ENCODE peak calls at places on chromosomes 12 and 14, in seven cellular contexts. One of them, this sample, is unnamed.

GRCh38 chr14:93956082-93956481 is 20.3 kb downstream of the ASB2 start:
- DNase-seq in right lobe of liver: no peak
- DNase-seq in lung: no peak
- DNase-seq in right atrium auricular region: no peak
- DNase-seq in psoas muscle: no peak
- DNase-seq in uterus: no peak
- DNase-seq in fibroblast of villous mesenchyme: no peak
- DNase-seq in this sample: no peak

GRCh38 chr14:89813485-89814080 is 140.9 kb downstream of the EFCAB11 start:
- DNase-seq in lung: no peak
- DNase-seq in right lobe of liver: no peak
- DNase-seq in right atrium auricular region: no peak
- DNase-seq in psoas muscle: no peak
- DNase-seq in uterus: no peak
- DNase-seq in fibroblast of villous mesenchyme: peak
- DNase-seq in this sample: peak

GRCh38 chr14:75875958-75876357 is 105.8 kb downstream of the TGFB3 start:
- DNase-seq in right lobe of liver: no peak
- DNase-seq in right atrium auricular region: no peak
- DNase-seq in fibroblast of villous mesenchyme: no peak
- DNase-seq in lung: no peak
- DNase-seq in uterus: no peak
- DNase-seq in psoas muscle: no peak
- DNase-seq in this sample: no peak

GRCh38 chr12:92356405-92356804 is 210.8 kb upstream of the BTG1 start:
- DNase-seq in right atrium auricular region: no peak
- DNase-seq in fibroblast of villous mesenchyme: no peak
- DNase-seq in psoas muscle: no peak
- DNase-seq in uterus: no peak
- DNase-seq in right lobe of liver: no peak
- DNase-seq in lung: no peak
- DNase-seq in this sample: no peak

GRCh38 chr12:131865196-131865875 is 29.1 kb upstream of the ULK1 start:
- DNase-seq in right atrium auricular region: no peak
- DNase-seq in psoas muscle: no peak
- DNase-seq in uterus: no peak
- DNase-seq in lung: no peak
- DNase-seq in fibroblast of villous mesenchyme: no peak
- DNase-seq in right lobe of liver: no peak
- DNase-seq in this sample: peak

GRCh38 chr12:25052191-25053020 is 103.5 kb upstream of the BCAT1 start:
- DNase-seq in uterus: no peak
- DNase-seq in psoas muscle: no peak
- DNase-seq in right atrium auricular region: no peak
- DNase-seq in fibroblast of villous mesenchyme: no peak
- DNase-seq in right lobe of liver: peak
- DNase-seq in lung: peak
- DNase-seq in this sample: no peak

GRCh38 chr12:104676636-104677035 is 219.9 kb downstream of the CHST11 start:
- DNase-seq in right atrium auricular region: no peak
- DNase-seq in fibroblast of villous mesenchyme: no peak
- DNase-seq in right lobe of liver: no peak
- DNase-seq in lung: no peak
- DNase-seq in uterus: no peak
- DNase-seq in psoas muscle: no peak
- DNase-seq in this sample: no peak

GRCh38 chr12:99027491-99027890 is 382.4 kb downstream of the APAF1 start:
- DNase-seq in lung: no peak
- DNase-seq in uterus: no peak
- DNase-seq in psoas muscle: no peak
- DNase-seq in fibroblast of villous mesenchyme: no peak
- DNase-seq in right atrium auricular region: no peak
- DNase-seq in right lobe of liver: no peak
- DNase-seq in this sample: no peak

GRCh38 chr14:21036746-21037145 is 2.1 kb upstream of the RNASE13 start:
- DNase-seq in right lobe of liver: no peak
- DNase-seq in uterus: no peak
- DNase-seq in fibroblast of villous mesenchyme: no peak
- DNase-seq in lung: no peak
- DNase-seq in psoas muscle: no peak
- DNase-seq in right atrium auricular region: no peak
- DNase-seq in this sample: no peak

GRCh38 chr12:75984577-75985182 is 46.9 kb downstream of the PHLDA1 start:
- DNase-seq in fibroblast of villous mesenchyme: no peak
- DNase-seq in lung: no peak
- DNase-seq in uterus: no peak
- DNase-seq in right lobe of liver: no peak
- DNase-seq in right atrium auricular region: no peak
- DNase-seq in psoas muscle: no peak
- DNase-seq in this sample: no peak

GRCh38 chr14:64773577-64773976 is 69.4 kb downstream of the PLEKHG3 start:
- DNase-seq in fibroblast of villous mesenchyme: no peak
- DNase-seq in uterus: no peak
- DNase-seq in right atrium auricular region: no peak
- DNase-seq in psoas muscle: no peak
- DNase-seq in lung: no peak
- DNase-seq in right lobe of liver: no peak
- DNase-seq in this sample: no peak

GRCh38 chr12:4441355-4442330 is 4.0 kb downstream of the FGF6 start:
- DNase-seq in right lobe of liver: peak
- DNase-seq in right atrium auricular region: no peak
- DNase-seq in fibroblast of villous mesenchyme: no peak
- DNase-seq in lung: peak
- DNase-seq in uterus: no peak
- DNase-seq in psoas muscle: no peak
- DNase-seq in this sample: no peak

GRCh38 chr14:61188196-61188595 is 92.9 kb downstream of the TMEM30B start:
- DNase-seq in uterus: no peak
- DNase-seq in psoas muscle: peak
- DNase-seq in fibroblast of villous mesenchyme: no peak
- DNase-seq in right lobe of liver: peak
- DNase-seq in right atrium auricular region: no peak
- DNase-seq in lung: no peak
- DNase-seq in this sample: no peak

GRCh38 chr12:60197589-60197988 is 601.8 kb downstream of the SLC16A7 start:
- DNase-seq in fibroblast of villous mesenchyme: peak
- DNase-seq in right lobe of liver: no peak
- DNase-seq in uterus: no peak
- DNase-seq in lung: no peak
- DNase-seq in psoas muscle: no peak
- DNase-seq in right atrium auricular region: no peak
- DNase-seq in this sample: no peak

GRCh38 chr12:47781479-47782371 is 8.7 kb downstream of the SLC48A1 start:
- DNase-seq in right atrium auricular region: no peak
- DNase-seq in uterus: no peak
- DNase-seq in lung: no peak
- DNase-seq in right lobe of liver: no peak
- DNase-seq in fibroblast of villous mesenchyme: no peak
- DNase-seq in psoas muscle: no peak
- DNase-seq in this sample: no peak

GRCh38 chr12:10771132-10771733 is 31.2 kb downstream of the TAS2R7 start:
- DNase-seq in psoas muscle: no peak
- DNase-seq in right atrium auricular region: no peak
- DNase-seq in fibroblast of villous mesenchyme: peak
- DNase-seq in right lobe of liver: no peak
- DNase-seq in lung: no peak
- DNase-seq in uterus: no peak
- DNase-seq in this sample: no peak

GRCh38 chr12:92143280-92143679 is 2.4 kb downstream of the BTG1 start:
- DNase-seq in fibroblast of villous mesenchyme: no peak
- DNase-seq in lung: no peak
- DNase-seq in right lobe of liver: no peak
- DNase-seq in right atrium auricular region: no peak
- DNase-seq in uterus: no peak
- DNase-seq in psoas muscle: no peak
- DNase-seq in this sample: no peak

GRCh38 chr14:23321572-23322547 is 603 bp downstream of the PABPN1 start:
- DNase-seq in uterus: peak
- DNase-seq in psoas muscle: peak
- DNase-seq in fibroblast of villous mesenchyme: peak
- DNase-seq in lung: no peak
- DNase-seq in right lobe of liver: peak
- DNase-seq in right atrium auricular region: peak
- DNase-seq in this sample: no peak

GRCh38 chr12:131687346-131688125 is 23.4 kb upstream of the SFSWAP start:
- DNase-seq in uterus: no peak
- DNase-seq in right lobe of liver: no peak
- DNase-seq in right atrium auricular region: no peak
- DNase-seq in lung: no peak
- DNase-seq in psoas muscle: no peak
- DNase-seq in fibroblast of villous mesenchyme: no peak
- DNase-seq in this sample: no peak

GRCh38 chr14:52443506-52443905 is 108.8 kb downstream of the TXNDC16 start:
- DNase-seq in psoas muscle: no peak
- DNase-seq in uterus: no peak
- DNase-seq in right atrium auricular region: no peak
- DNase-seq in fibroblast of villous mesenchyme: no peak
- DNase-seq in lung: no peak
- DNase-seq in right lobe of liver: no peak
- DNase-seq in this sample: no peak

GRCh38 chr14:52442602-52443001 is 109.7 kb downstream of the TXNDC16 start:
- DNase-seq in psoas muscle: no peak
- DNase-seq in right lobe of liver: no peak
- DNase-seq in right atrium auricular region: no peak
- DNase-seq in uterus: no peak
- DNase-seq in fibroblast of villous mesenchyme: no peak
- DNase-seq in lung: no peak
- DNase-seq in this sample: no peak

GRCh38 chr14:52434955-52435354 is 117.3 kb downstream of the TXNDC16 start:
- DNase-seq in lung: no peak
- DNase-seq in right atrium auricular region: no peak
- DNase-seq in fibroblast of villous mesenchyme: no peak
- DNase-seq in psoas muscle: no peak
- DNase-seq in right lobe of liver: no peak
- DNase-seq in uterus: no peak
- DNase-seq in this sample: no peak

GRCh38 chr14:52439476-52439875 is 112.8 kb downstream of the TXNDC16 start:
- DNase-seq in fibroblast of villous mesenchyme: no peak
- DNase-seq in right atrium auricular region: no peak
- DNase-seq in uterus: no peak
- DNase-seq in lung: no peak
- DNase-seq in right lobe of liver: no peak
- DNase-seq in psoas muscle: no peak
- DNase-seq in this sample: no peak
- TF ChIP-seq CTCF in fibroblast of villous mesenchyme: no peak
- TF ChIP-seq CTCF in right atrium auricular region: no peak
- TF ChIP-seq CTCF in uterus: no peak
- TF ChIP-seq CTCF in lung: no peak
- TF ChIP-seq CTCF in right lobe of liver: no peak
- TF ChIP-seq CTCF in psoas muscle: no peak
- TF ChIP-seq CTCF in this sample: no peak

GRCh38 chr12:106310687-106311086 is 8.2 kb downstream of the TCP11L2 start:
- DNase-seq in psoas muscle: no peak
- DNase-seq in right atrium auricular region: no peak
- DNase-seq in right lobe of liver: no peak
- DNase-seq in uterus: no peak
- DNase-seq in fibroblast of villous mesenchyme: no peak
- DNase-seq in lung: no peak
- DNase-seq in this sample: no peak
- TF ChIP-seq CTCF in psoas muscle: no peak
- TF ChIP-seq CTCF in right atrium auricular region: no peak
- TF ChIP-seq CTCF in right lobe of liver: no peak
- TF ChIP-seq CTCF in uterus: no peak
- TF ChIP-seq CTCF in fibroblast of villous mesenchyme: no peak
- TF ChIP-seq CTCF in lung: no peak
- TF ChIP-seq CTCF in this sample: no peak

GRCh38 chr12:121209221-121209620 is 708 bp upstream of the P2RX4 start:
- DNase-seq in right atrium auricular region: no peak
- DNase-seq in uterus: no peak
- DNase-seq in fibroblast of villous mesenchyme: no peak
- DNase-seq in psoas muscle: no peak
- DNase-seq in lung: no peak
- DNase-seq in right lobe of liver: no peak
- DNase-seq in this sample: no peak

GRCh38 chr12:121205491-121205890 is 4.4 kb upstream of the P2RX4 start:
- DNase-seq in fibroblast of villous mesenchyme: no peak
- DNase-seq in psoas muscle: no peak
- DNase-seq in right atrium auricular region: no peak
- DNase-seq in lung: no peak
- DNase-seq in right lobe of liver: no peak
- DNase-seq in uterus: no peak
- DNase-seq in this sample: no peak

GRCh38 chr12:121212875-121213274 is 2.9 kb downstream of the P2RX4 start:
- DNase-seq in uterus: no peak
- DNase-seq in psoas muscle: no peak
- DNase-seq in right lobe of liver: no peak
- DNase-seq in fibroblast of villous mesenchyme: no peak
- DNase-seq in right atrium auricular region: no peak
- DNase-seq in lung: no peak
- DNase-seq in this sample: no peak

GRCh38 chr12:121214171-121214777 is 4.3 kb downstream of the P2RX4 start:
- DNase-seq in uterus: no peak
- DNase-seq in lung: no peak
- DNase-seq in fibroblast of villous mesenchyme: peak
- DNase-seq in right lobe of liver: no peak
- DNase-seq in right atrium auricular region: no peak
- DNase-seq in psoas muscle: no peak
- DNase-seq in this sample: no peak

DNA sequence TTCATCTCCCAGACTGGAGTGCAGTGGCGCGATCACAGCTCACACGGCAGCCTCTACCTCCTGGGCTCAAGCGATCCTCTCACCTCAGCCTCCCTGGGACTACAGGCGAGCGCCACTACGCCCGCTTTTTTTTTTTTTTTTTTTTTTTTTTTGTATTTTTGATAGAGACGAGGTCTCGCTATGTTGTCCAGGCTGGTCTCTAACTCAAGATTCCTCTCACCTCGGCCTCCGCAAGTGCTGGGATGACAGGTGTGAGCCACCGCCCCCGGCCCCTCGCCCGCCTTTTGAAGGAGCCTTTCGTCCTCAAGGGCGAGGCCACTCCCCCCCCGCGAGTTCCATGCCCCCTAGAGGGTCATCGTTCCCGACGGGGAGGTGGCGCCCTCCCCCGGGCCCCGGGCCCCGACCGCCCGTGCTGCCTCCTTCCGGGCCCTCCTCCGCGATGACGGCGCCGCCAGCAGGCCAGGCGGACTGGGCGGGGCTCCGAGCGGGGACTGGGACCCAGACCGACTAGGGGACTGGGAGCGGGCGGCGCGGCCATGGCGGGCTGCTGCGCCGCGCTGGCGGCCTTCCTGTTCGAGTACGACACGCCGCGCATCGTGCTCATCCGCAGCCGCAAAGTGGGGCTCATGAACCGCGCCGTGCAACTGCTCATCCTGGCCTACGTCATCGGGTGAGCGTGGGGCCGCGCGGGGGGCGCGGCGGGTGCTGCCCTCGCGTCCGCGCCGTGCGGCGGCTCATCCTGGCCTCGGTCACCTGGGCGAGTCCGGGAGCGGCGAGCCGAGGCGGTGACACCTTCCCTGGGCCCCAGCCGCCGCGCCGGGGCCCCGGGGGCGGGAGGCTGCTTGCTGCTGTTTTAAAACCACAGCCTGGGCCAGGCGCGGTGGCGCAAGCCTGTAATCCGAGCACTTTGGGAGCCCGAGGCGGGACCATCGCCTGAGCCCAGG is at the start of gene P2RX4:
- DNase-seq in psoas muscle: peak
- DNase-seq in right lobe of liver: peak
- DNase-seq in right atrium auricular region: peak
- DNase-seq in fibroblast of villous mesenchyme: peak
- DNase-seq in lung: peak
- DNase-seq in uterus: peak
- DNase-seq in this sample: no peak
- TF ChIP-seq CTCF in psoas muscle: no peak
- TF ChIP-seq CTCF in right lobe of liver: peak
- TF ChIP-seq CTCF in right atrium auricular region: peak
- TF ChIP-seq CTCF in fibroblast of villous mesenchyme: peak
- TF ChIP-seq CTCF in lung: no peak
- TF ChIP-seq CTCF in uterus: peak
- TF ChIP-seq CTCF in this sample: peak

GRCh38 chr12:63753743-63754142 is 26.0 kb upstream of the RXYLT1 start:
- DNase-seq in psoas muscle: no peak
- DNase-seq in right lobe of liver: no peak
- DNase-seq in uterus: no peak
- DNase-seq in right atrium auricular region: no peak
- DNase-seq in fibroblast of villous mesenchyme: no peak
- DNase-seq in lung: no peak
- DNase-seq in this sample: no peak
- TF ChIP-seq CTCF in psoas muscle: no peak
- TF ChIP-seq CTCF in right lobe of liver: no peak
- TF ChIP-seq CTCF in uterus: no peak
- TF ChIP-seq CTCF in right atrium auricular region: no peak
- TF ChIP-seq CTCF in fibroblast of villous mesenchyme: peak
- TF ChIP-seq CTCF in lung: no peak
- TF ChIP-seq CTCF in this sample: peak